ENCODE peak calls at places on chromosome 12, in eight cellular contexts. Y is Karpas-422, E is fibroblast of lung, D is mucosa of descending colon, I is fibroblast of pulmonary artery, J is astrocyte of the spinal cord, U is psoas muscle, C is fibroblast of the aortic adventitia. T is an unnamed sample.

GRCh38 chr12:109098671-109099070 is 1.3 kb downstream of the UNG start:
- DNase-seq in C (peak), J (no peak), E (peak), I (peak), D (no peak), Y (no peak), U (no peak), T (no peak)

GRCh38 chr12:29073631-29074239 is 75.3 kb upstream of the FAR2 start:
- DNase-seq in Y (peak), E (peak), C (peak), U (no peak), I (peak), D (no peak), J (peak), T (no peak)

GRCh38 chr12:77841467-77842054 is 10.9 kb downstream of the NAV3 start:
- DNase-seq in U (no peak), E (no peak), Y (no peak), D (no peak), I (peak), J (no peak), C (no peak), T (no peak)

GRCh38 chr12:16473610-16474326 is 126.3 kb downstream of the MGST1 start:
- DNase-seq in J (peak), E (peak), I (peak), C (peak), Y (no peak), D (no peak), U (no peak), T (no peak)

GRCh38 chr12:47905313-47905730 is 528 bp upstream of the VDR start:
- DNase-seq in Y (no peak), C (no peak), J (peak), I (no peak), D (peak), U (peak), E (peak), T (peak)

GRCh38 chr12:58764100-58764953 is 156.0 kb downstream of the LRIG3 start:
- DNase-seq in C (no peak), U (peak), I (peak), J (peak), Y (no peak), E (peak), D (no peak), T (no peak)

GRCh38 chr12:27521066-27521465 is 2.9 kb upstream of the PPFIBP1 start:
- DNase-seq in U (no peak), D (no peak), I (peak), E (peak), C (peak), Y (no peak), J (no peak), T (peak)

GRCh38 chr12:117333331-117334000 is 28.0 kb downstream of the NOS1 start:
- DNase-seq in Y (no peak), I (no peak), J (no peak), E (no peak), U (no peak), D (no peak), C (no peak), T (no peak)

GRCh38 chr12:91327889-91328288 is 145.3 kb upstream of the DCN start:
- DNase-seq in C (peak), U (no peak), D (no peak), J (peak), I (peak), E (peak), Y (no peak), T (no peak)

GRCh38 chr12:95674631-95675030 is 115.9 kb downstream of the NTN4 start:
- DNase-seq in Y (no peak), I (peak), E (no peak), U (no peak), J (peak), D (no peak), C (peak), T (no peak)

GRCh38 chr12:51779876-51780275 is 68.6 kb downstream of the FIGNL2 start:
- DNase-seq in C (no peak), Y (no peak), D (no peak), U (no peak), J (no peak), I (no peak), E (no peak), T (no peak)

GRCh38 chr12:12927211-12928079 is 24.5 kb downstream of the GPRC5D start:
- DNase-seq in D (peak), I (peak), E (peak), U (peak), J (peak), Y (no peak), C (no peak), T (peak)

GRCh38 chr12:25266522-25266921 is 15.8 kb upstream of the KRAS start:
- DNase-seq in U (no peak), E (peak), J (no peak), I (no peak), C (peak), D (no peak), Y (no peak), T (no peak)

GRCh38 chr12:117514016-117514415 is 152.6 kb upstream of the NOS1 start:
- DNase-seq in D (no peak), J (no peak), C (no peak), Y (no peak), I (no peak), E (no peak), U (no peak), T (no peak)

GRCh38 chr12:124605869-124606774 is 38.7 kb upstream of the NCOR2 start:
- DNase-seq in D (peak), C (no peak), E (no peak), Y (no peak), I (no peak), J (no peak), U (no peak), T (no peak)

GRCh38 chr12:92827836-92828431 is 101.2 kb downstream of the EEA1 start:
- DNase-seq in J (peak), Y (peak), U (no peak), I (peak), E (peak), C (peak), D (no peak), T (no peak)

DNA sequence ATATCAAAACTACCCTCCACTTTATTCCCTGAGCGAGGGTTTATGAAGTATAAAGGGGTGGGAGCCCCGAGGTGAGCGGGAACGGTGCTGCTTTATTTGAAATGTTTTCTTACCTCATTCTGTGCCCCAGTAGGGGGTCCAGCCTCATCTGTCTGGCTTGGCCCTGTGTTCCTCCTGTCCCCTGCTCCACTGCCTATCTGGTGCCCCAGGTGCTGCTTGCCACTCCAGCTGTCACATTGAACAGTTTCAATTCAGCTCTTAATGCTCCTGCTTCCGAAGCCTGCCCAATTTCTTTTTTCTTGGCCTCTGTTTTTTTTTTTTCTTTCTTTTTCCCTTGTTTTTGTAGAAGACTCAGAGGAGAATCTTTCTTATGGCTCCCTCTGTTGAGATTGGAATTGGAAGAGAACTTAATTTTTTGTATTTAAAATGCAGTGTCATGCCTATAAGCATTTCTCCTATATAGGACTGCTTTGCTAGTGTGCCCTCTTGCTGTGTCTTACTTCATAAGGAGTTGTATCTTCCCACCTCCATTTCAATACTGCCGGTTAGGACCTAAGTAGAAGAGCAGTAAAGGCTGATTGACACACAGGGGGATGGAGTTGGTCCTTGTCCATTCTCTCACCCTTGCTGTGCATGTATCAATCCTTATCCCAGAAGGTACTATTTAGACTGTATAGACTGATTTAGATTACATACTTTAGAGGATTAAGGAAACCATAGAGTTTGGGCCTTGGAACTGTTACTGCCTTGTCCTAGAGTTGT is 2.3 kb downstream of the ATXN7L3B start:
- DNase-seq in E (no peak), J (no peak), D (no peak), Y (no peak), U (no peak), I (no peak), C (peak), T (no peak)
- H3K4me3 ChIP-seq in E (peak), J (peak), D (no peak), Y (peak), U (peak), I (peak), C (peak), T (peak)

GRCh38 chr12:72679147-72679757 is 407.1 kb downstream of the TRHDE start:
- DNase-seq in I (no peak), U (no peak), J (no peak), C (no peak), Y (no peak), E (no peak), D (no peak), T (no peak)

GRCh38 chr12:72677187-72677586 is 405.0 kb downstream of the TRHDE start:
- DNase-seq in D (no peak), C (no peak), U (no peak), J (no peak), E (no peak), Y (no peak), I (no peak), T (no peak)

GRCh38 chr12:72673853-72674252 is 401.7 kb downstream of the TRHDE start:
- DNase-seq in D (no peak), U (no peak), Y (no peak), C (no peak), I (no peak), J (no peak), E (no peak), T (no peak)
- H3K4me3 ChIP-seq in D (no peak), U (no peak), Y (no peak), C (no peak), I (no peak), J (no peak), E (no peak), T (no peak)

GRCh38 chr12:1610072-1610643 is 15.8 kb upstream of the FBXL14 start:
- DNase-seq in U (no peak), D (no peak), E (no peak), C (no peak), I (no peak), J (no peak), Y (no peak), T (no peak)

GRCh38 chr12:1607940-1608782 is 13.8 kb upstream of the FBXL14 start:
- DNase-seq in I (no peak), Y (no peak), J (no peak), D (no peak), E (no peak), C (peak), U (no peak), T (no peak)

GRCh38 chr12:1611775-1612174 is 17.3 kb upstream of the WNT5B start:
- DNase-seq in Y (no peak), J (peak), I (peak), D (no peak), U (no peak), E (peak), C (peak), T (no peak)

GRCh38 chr12:1606021-1606622 is 11.7 kb upstream of the FBXL14 start:
- DNase-seq in C (peak), E (peak), U (peak), D (peak), Y (peak), I (peak), J (peak), T (peak)

GRCh38 chr12:1608783-1609119 is 14.4 kb upstream of the FBXL14 start:
- DNase-seq in Y (peak), U (no peak), C (peak), I (no peak), E (no peak), D (no peak), J (no peak), T (no peak)
- H3K4me3 ChIP-seq in Y (no peak), U (no peak), C (no peak), I (no peak), E (no peak), D (no peak), J (no peak), T (no peak)

GRCh38 chr12:6550294-6551062 is 5.4 kb downstream of the IFFO1 start:
- DNase-seq in I (no peak), C (no peak), E (no peak), Y (no peak), J (no peak), D (no peak), U (no peak), T (no peak)
- H3K4me3 ChIP-seq in I (no peak), C (peak), E (no peak), Y (no peak), J (no peak), D (no peak), U (peak), T (no peak)